ENCODE peak calls at places on chromosomes 13 and 19, in seven cellular contexts. O is lower lobe of right lung; P is hepatocyte; H is EH; S is omental fat pad; Z is AG10803; Q is activated CD8-positive, alpha-beta memory T cell treated with anti-CD3 and anti-CD28 coated beads for 4 hours. G is an unnamed sample.

GRCh38 chr13:93794197-93794885 is 567.7 kb downstream of the GPC6 start:
- DNase-seq in O (no peak), P (no peak), H (no peak), S (no peak), Z (no peak), Q (no peak), G (no peak)

GRCh38 chr13:105914637-105915036 is 620.8 kb downstream of the EFNB2 start:
- DNase-seq in O (no peak), P (no peak), H (peak), S (no peak), Z (peak), Q (no peak), G (no peak)

GRCh38 chr13:110425444-110425780 is 118.3 kb downstream of the COL4A2 start:
- DNase-seq in O (no peak), P (no peak), H (peak), S (no peak), Z (no peak), Q (no peak), G (no peak)

GRCh38 chr13:67152123-67152522 is 78.0 kb downstream of the PCDH9 start:
- DNase-seq in O (no peak), P (no peak), H (no peak), S (no peak), Z (no peak), Q (no peak), G (no peak)

GRCh38 chr13:112741185-112741755 is 51.4 kb downstream of the ATP11A start:
- DNase-seq in O (no peak), P (no peak), H (no peak), S (no peak), Z (no peak), Q (no peak), G (no peak)

GRCh38 chr13:95185851-95186250 is 115.4 kb downstream of the ABCC4 start:
- DNase-seq in O (no peak), P (no peak), H (no peak), S (no peak), Z (no peak), Q (no peak), G (no peak)

GRCh38 chr13:112444416-112445399 is 68.6 kb downstream of the SPACA7 start:
- DNase-seq in O (no peak), P (no peak), H (no peak), S (no peak), Z (no peak), Q (no peak), G (no peak)

GRCh38 chr19:29293736-29294342 is 80.9 kb upstream of the UQCRFS1 start:
- DNase-seq in O (no peak), P (no peak), H (peak), S (no peak), Z (peak), Q (no peak), G (no peak)

GRCh38 chr19:42555317-42555716 is 27.0 kb upstream of the CEACAM1 start:
- DNase-seq in O (no peak), P (no peak), H (no peak), S (no peak), Z (no peak), Q (no peak), G (no peak)

GRCh38 chr19:40055832-40056504 is at the start of gene ZNF780B:
- DNase-seq in O (peak), P (peak), H (peak), S (no peak), Z (peak), Q (peak), G (peak)

GRCh38 chr13:27709779-27710178 is 82.5 kb upstream of the GSX1 start:
- DNase-seq in O (no peak), P (no peak), H (no peak), S (no peak), Z (no peak), Q (no peak), G (peak)

GRCh38 chr13:95160112-95160906 is 140.9 kb downstream of the ABCC4 start:
- DNase-seq in O (no peak), P (no peak), H (no peak), S (no peak), Z (no peak), Q (no peak), G (peak)

GRCh38 chr19:51525731-51526130 is 5.7 kb downstream of the SIGLEC6 start:
- DNase-seq in O (no peak), P (no peak), H (no peak), S (no peak), Z (no peak), Q (no peak), G (no peak)

GRCh38 chr13:30830638-30830965 is 75.5 kb upstream of the MEDAG start:
- DNase-seq in O (no peak), P (peak), H (no peak), S (no peak), Z (no peak), Q (no peak), G (no peak)

GRCh38 chr13:25756916-25757315 is 294.9 kb downstream of the SHISA2 start:
- DNase-seq in O (no peak), P (no peak), H (no peak), S (no peak), Z (no peak), Q (no peak), G (no peak)

GRCh38 chr19:6103217-6103644 is 7.1 kb downstream of the RFX2 start:
- DNase-seq in O (peak), P (no peak), H (peak), S (peak), Z (peak), Q (no peak), G (no peak)

GRCh38 chr19:4539697-4540581 is at the start of gene LRG1:
- DNase-seq in O (peak), P (peak), H (no peak), S (peak), Z (no peak), Q (no peak), G (peak)

GRCh38 chr13:51811920-51812328 is 8.0 kb upstream of the DHRS12 start:
- DNase-seq in O (no peak), P (no peak), H (no peak), S (no peak), Z (no peak), Q (no peak), G (no peak)

GRCh38 chr13:112575680-112576079 is 12.3 kb downstream of the TUBGCP3 start:
- DNase-seq in O (no peak), P (no peak), H (peak), S (no peak), Z (peak), Q (no peak), G (no peak)

GRCh38 chr19:6227941-6228325 is 51.8 kb downstream of the MLLT1 start:
- DNase-seq in O (peak), P (no peak), H (no peak), S (no peak), Z (no peak), Q (no peak), G (no peak)

GRCh38 chr19:18046066-18046718 is 38.2 kb downstream of the ARRDC2 start:
- DNase-seq in O (no peak), P (no peak), H (peak), S (peak), Z (peak), Q (no peak), G (no peak)

GRCh38 chr19:37699057-37699456 is 20.5 kb downstream of the ZNF607 start:
- DNase-seq in O (no peak), P (no peak), H (peak), S (no peak), Z (no peak), Q (no peak), G (no peak)

GRCh38 chr13:74710006-74710405 is 575.8 kb upstream of the KLF12 start:
- DNase-seq in O (no peak), P (no peak), H (no peak), S (no peak), Z (peak), Q (no peak), G (no peak)

GRCh38 chr19:55088021-55088451 is 12.4 kb downstream of the EPS8L1 start:
- DNase-seq in O (no peak), P (no peak), H (no peak), S (no peak), Z (no peak), Q (no peak), G (no peak)

GRCh38 chr19:3725640-3726310 is 17.6 kb downstream of the TJP3 start:
- DNase-seq in O (peak), P (peak), H (peak), S (no peak), Z (no peak), Q (no peak), G (no peak)

GRCh38 chr13:91355826-91356710 is 8.6 kb downstream of the MIR17HG start:
- DNase-seq in O (no peak), P (no peak), H (no peak), S (no peak), Z (no peak), Q (no peak), G (no peak)